ENCODE peak calls at places on chromosomes 12 and 14, in eight cellular contexts. One of them, this sample, is unnamed.

GRCh38 chr14:78519863-78520262 is 349.7 kb downstream of the NRXN3 start:
- DNase-seq in fibroblast of lung: peak; percentile 6
- DNase-seq in neural progenitor cell: peak; percentile 78
- DNase-seq in kidney: no peak
- DNase-seq in MM.1S: no peak
- DNase-seq in neuronal stem cell: peak; percentile 72
- DNase-seq in PC-3: peak; percentile 26
- DNase-seq in adipocyte: peak; percentile 21
- DNase-seq in this sample: peak; percentile 24

GRCh38 chr12:64036414-64036813 is 185.7 kb downstream of the KICS2 start:
- DNase-seq in fibroblast of lung: no peak
- DNase-seq in neural progenitor cell: no peak
- DNase-seq in kidney: no peak
- DNase-seq in MM.1S: no peak
- DNase-seq in neuronal stem cell: no peak
- DNase-seq in PC-3: peak; percentile 36
- DNase-seq in adipocyte: no peak
- DNase-seq in this sample: no peak

GRCh38 chr14:64095620-64096019 is 198.6 kb downstream of the ESR2 start:
- DNase-seq in fibroblast of lung: peak; percentile 20
- DNase-seq in neural progenitor cell: no peak
- DNase-seq in kidney: no peak
- DNase-seq in MM.1S: no peak
- DNase-seq in neuronal stem cell: no peak
- DNase-seq in PC-3: no peak
- DNase-seq in adipocyte: peak; percentile 48
- DNase-seq in this sample: no peak

GRCh38 chr14:93725993-93726392 is 62.3 kb downstream of the PRIMA1 start:
- DNase-seq in fibroblast of lung: no peak
- DNase-seq in neural progenitor cell: no peak
- DNase-seq in kidney: no peak
- DNase-seq in MM.1S: no peak
- DNase-seq in neuronal stem cell: no peak
- DNase-seq in PC-3: no peak
- DNase-seq in adipocyte: no peak
- DNase-seq in this sample: no peak

GRCh38 chr12:55001198-55001827 is 16.8 kb upstream of the TESPA1 start:
- DNase-seq in fibroblast of lung: no peak
- DNase-seq in neural progenitor cell: no peak
- DNase-seq in kidney: no peak
- DNase-seq in MM.1S: no peak
- DNase-seq in neuronal stem cell: no peak
- DNase-seq in PC-3: no peak
- DNase-seq in adipocyte: no peak
- DNase-seq in this sample: no peak

GRCh38 chr12:1925125-1925963 is 6.9 kb upstream of the CACNA2D4 start:
- DNase-seq in fibroblast of lung: no peak
- DNase-seq in neural progenitor cell: no peak
- DNase-seq in kidney: no peak
- DNase-seq in MM.1S: no peak
- DNase-seq in neuronal stem cell: no peak
- DNase-seq in PC-3: no peak
- DNase-seq in adipocyte: no peak
- DNase-seq in this sample: peak; percentile 13

GRCh38 chr12:104011265-104011664 is 38.7 kb downstream of the GLT8D2 start:
- DNase-seq in fibroblast of lung: peak; percentile 90
- DNase-seq in neural progenitor cell: no peak
- DNase-seq in kidney: no peak
- DNase-seq in MM.1S: no peak
- DNase-seq in neuronal stem cell: no peak
- DNase-seq in PC-3: peak; percentile 92
- DNase-seq in adipocyte: peak; percentile 91
- DNase-seq in this sample: no peak

GRCh38 chr12:31868980-31869379 is 90.2 kb upstream of the RESF1 start:
- DNase-seq in fibroblast of lung: peak; percentile 45
- DNase-seq in neural progenitor cell: no peak
- DNase-seq in kidney: no peak
- DNase-seq in MM.1S: no peak
- DNase-seq in neuronal stem cell: no peak
- DNase-seq in PC-3: no peak
- DNase-seq in adipocyte: peak; percentile 9
- DNase-seq in this sample: no peak

GRCh38 chr14:70692210-70692609 is 50.5 kb downstream of the TTC9 start:
- DNase-seq in fibroblast of lung: no peak
- DNase-seq in neural progenitor cell: no peak
- DNase-seq in kidney: no peak
- DNase-seq in MM.1S: peak; percentile 67
- DNase-seq in neuronal stem cell: no peak
- DNase-seq in PC-3: no peak
- DNase-seq in adipocyte: no peak
- DNase-seq in this sample: no peak

GRCh38 chr12:75212072-75212471 is 2.4 kb upstream of the KCNC2 start:
- DNase-seq in fibroblast of lung: no peak
- DNase-seq in neural progenitor cell: no peak
- DNase-seq in kidney: no peak
- DNase-seq in MM.1S: no peak
- DNase-seq in neuronal stem cell: no peak
- DNase-seq in PC-3: no peak
- DNase-seq in adipocyte: no peak
- DNase-seq in this sample: no peak

GRCh38 chr14:93987376-93987775 is 9.7 kb upstream of the CCDC197 start:
- DNase-seq in fibroblast of lung: no peak
- DNase-seq in neural progenitor cell: no peak
- DNase-seq in kidney: no peak
- DNase-seq in MM.1S: no peak
- DNase-seq in neuronal stem cell: no peak
- DNase-seq in PC-3: no peak
- DNase-seq in adipocyte: no peak
- DNase-seq in this sample: no peak

GRCh38 chr14:96253140-96253539 is 2.9 kb upstream of the BDKRB1 start:
- DNase-seq in fibroblast of lung: peak; percentile 94
- DNase-seq in neural progenitor cell: no peak
- DNase-seq in kidney: no peak
- DNase-seq in MM.1S: no peak
- DNase-seq in neuronal stem cell: no peak
- DNase-seq in PC-3: peak; percentile 47
- DNase-seq in adipocyte: peak; percentile 92
- DNase-seq in this sample: no peak

GRCh38 chr14:104873380-104874055 is 8.4 kb downstream of the CEP170B start:
- DNase-seq in fibroblast of lung: no peak
- DNase-seq in neural progenitor cell: no peak
- DNase-seq in kidney: peak; percentile 71
- DNase-seq in MM.1S: no peak
- DNase-seq in neuronal stem cell: no peak
- DNase-seq in PC-3: no peak
- DNase-seq in adipocyte: no peak
- DNase-seq in this sample: no peak

GRCh38 chr14:32345311-32345771 is 16.2 kb downstream of the AKAP6 start:
- DNase-seq in fibroblast of lung: peak; percentile 52
- DNase-seq in neural progenitor cell: no peak
- DNase-seq in kidney: no peak
- DNase-seq in MM.1S: no peak
- DNase-seq in neuronal stem cell: no peak
- DNase-seq in PC-3: peak; percentile 2
- DNase-seq in adipocyte: peak; percentile 39
- DNase-seq in this sample: peak; percentile 23

GRCh38 chr12:11500222-11500860 is 105.0 kb upstream of the PRB2 start:
- DNase-seq in fibroblast of lung: peak; percentile 59
- DNase-seq in neural progenitor cell: peak; percentile 97
- DNase-seq in kidney: peak; percentile 94
- DNase-seq in MM.1S: peak; percentile 11
- DNase-seq in neuronal stem cell: peak; percentile 95
- DNase-seq in PC-3: peak; percentile 40
- DNase-seq in adipocyte: peak; percentile 90
- DNase-seq in this sample: peak; percentile 82

GRCh38 chr14:70907996-70908917 is 998 bp downstream of the PCNX1 start:
- DNase-seq in fibroblast of lung: peak; percentile 64
- DNase-seq in neural progenitor cell: peak; percentile 72
- DNase-seq in kidney: peak; percentile 87
- DNase-seq in MM.1S: peak; percentile 20
- DNase-seq in neuronal stem cell: no peak
- DNase-seq in PC-3: peak; percentile 59
- DNase-seq in adipocyte: peak; percentile 77
- DNase-seq in this sample: peak; percentile 71

GRCh38 chr12:110825530-110825929 is 21.3 kb upstream of the CCDC63 start:
- DNase-seq in fibroblast of lung: no peak
- DNase-seq in neural progenitor cell: no peak
- DNase-seq in kidney: no peak
- DNase-seq in MM.1S: no peak
- DNase-seq in neuronal stem cell: no peak
- DNase-seq in PC-3: no peak
- DNase-seq in adipocyte: no peak
- DNase-seq in this sample: no peak

GRCh38 chr14:68283378-68284123 is 464.0 kb downstream of the RAD51B start:
- DNase-seq in fibroblast of lung: no peak
- DNase-seq in neural progenitor cell: no peak
- DNase-seq in kidney: peak; percentile 80
- DNase-seq in MM.1S: no peak
- DNase-seq in neuronal stem cell: no peak
- DNase-seq in PC-3: no peak
- DNase-seq in adipocyte: no peak
- DNase-seq in this sample: no peak

GRCh38 chr14:95322646-95323045 is 2.9 kb upstream of the CLMN start:
- DNase-seq in fibroblast of lung: peak; percentile 8
- DNase-seq in neural progenitor cell: no peak
- DNase-seq in kidney: no peak
- DNase-seq in MM.1S: no peak
- DNase-seq in neuronal stem cell: no peak
- DNase-seq in PC-3: no peak
- DNase-seq in adipocyte: peak; percentile 73
- DNase-seq in this sample: no peak

GRCh38 chr14:38964630-38965029 is 138.4 kb downstream of the SEC23A start:
- DNase-seq in fibroblast of lung: no peak
- DNase-seq in neural progenitor cell: peak; percentile 7
- DNase-seq in kidney: no peak
- DNase-seq in MM.1S: no peak
- DNase-seq in neuronal stem cell: no peak
- DNase-seq in PC-3: peak; percentile 63
- DNase-seq in adipocyte: peak; percentile 43
- DNase-seq in this sample: no peak

DNA sequence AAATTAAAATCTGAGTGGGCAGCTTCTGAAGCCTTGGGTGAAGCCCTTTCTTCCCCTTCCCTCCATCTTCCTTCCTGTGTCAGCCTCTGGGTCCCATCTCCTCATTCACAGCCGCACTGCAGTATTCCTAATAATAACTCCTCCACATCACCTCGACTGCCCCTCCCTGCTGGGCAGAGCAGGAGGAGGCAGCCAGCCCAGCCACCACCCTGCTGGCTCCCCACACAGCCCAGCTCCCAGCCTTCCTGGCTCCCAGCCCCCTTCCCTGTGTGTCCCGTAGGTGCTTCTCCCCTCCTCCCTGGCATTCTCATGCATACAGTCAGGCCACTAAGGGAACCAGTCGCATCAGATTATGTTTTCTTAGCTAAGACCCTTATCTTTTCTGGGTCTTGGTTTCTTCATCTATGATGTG is 3.7 kb downstream of the IFFO1 start:
- DNase-seq in fibroblast of lung: no peak
- DNase-seq in neural progenitor cell: no peak
- DNase-seq in kidney: no peak
- DNase-seq in MM.1S: no peak
- DNase-seq in neuronal stem cell: no peak
- DNase-seq in PC-3: no peak
- DNase-seq in adipocyte: peak; percentile 57
- DNase-seq in this sample: no peak
- H3K9ac ChIP-seq in fibroblast of lung: peak overlapping the region; percentile 65
- H3K9ac ChIP-seq in neural progenitor cell: no peak overlapping the region
- H3K9ac ChIP-seq in kidney: peak overlapping the region; percentile 11
- H3K9ac ChIP-seq in MM.1S: no peak overlapping the region
- H3K9ac ChIP-seq in neuronal stem cell: no peak overlapping the region
- H3K9ac ChIP-seq in PC-3: no peak overlapping the region
- H3K9ac ChIP-seq in adipocyte: peak overlapping the region; percentile 80
- H3K9ac ChIP-seq in this sample: peak overlapping the region; percentile 48

GRCh38 chr14:35866595-35867279 is 40.6 kb downstream of the BRMS1L start:
- DNase-seq in fibroblast of lung: no peak
- DNase-seq in neural progenitor cell: no peak
- DNase-seq in kidney: no peak
- DNase-seq in MM.1S: no peak
- DNase-seq in neuronal stem cell: no peak
- DNase-seq in PC-3: no peak
- DNase-seq in adipocyte: no peak
- DNase-seq in this sample: no peak
- H3K36me3 ChIP-seq in fibroblast of lung: no peaks in the 10 kb centered on the region
- H3K36me3 ChIP-seq in neural progenitor cell: peaks cover 24% of the 10 kb centered on the region
- H3K36me3 ChIP-seq in kidney: no peaks in the 10 kb centered on the region
- H3K36me3 ChIP-seq in MM.1S: no peaks in the 10 kb centered on the region
- H3K36me3 ChIP-seq in neuronal stem cell: peaks cover 8% of the 10 kb centered on the region
- H3K36me3 ChIP-seq in PC-3: no peaks in the 10 kb centered on the region
- H3K36me3 ChIP-seq in adipocyte: peaks cover 29% of the 10 kb centered on the region
- H3K36me3 ChIP-seq in this sample: no peaks in the 10 kb centered on the region

DNA sequence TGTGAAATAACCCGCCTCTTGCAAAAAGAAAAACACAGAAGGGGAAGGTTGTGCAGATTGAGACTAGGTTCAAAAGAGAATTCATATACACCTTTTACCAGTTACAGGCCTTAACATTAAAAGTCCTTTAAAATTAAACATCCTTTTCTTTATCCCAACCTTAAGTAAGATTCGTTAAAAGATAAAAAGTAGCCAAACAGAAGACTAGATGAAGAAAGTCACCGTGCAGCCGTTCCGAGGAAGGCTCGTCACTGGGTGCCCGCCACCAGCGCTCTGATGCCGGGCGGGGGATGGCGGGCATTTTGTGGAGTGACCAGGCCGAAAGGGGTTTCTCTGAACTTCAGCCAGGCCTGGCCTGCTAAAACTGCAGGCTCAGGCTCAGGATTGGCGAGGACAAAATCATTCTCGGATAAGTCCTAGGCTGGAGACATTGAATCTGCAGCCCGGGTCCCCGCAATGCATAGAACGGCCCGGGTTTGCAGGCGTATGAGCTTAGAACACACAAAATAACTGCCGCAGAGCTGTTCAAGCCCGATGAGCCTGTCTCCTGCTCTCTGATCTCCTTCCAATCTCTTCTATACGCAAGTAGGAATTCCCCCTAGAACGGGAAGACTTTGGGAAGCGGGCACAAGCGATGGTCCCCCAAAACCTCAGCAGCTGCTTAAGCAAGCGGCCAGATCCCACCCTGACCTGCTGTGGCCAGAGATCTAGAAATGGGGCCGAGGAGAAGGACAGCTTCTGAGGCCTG is 1.3 kb downstream of the TBX5 start:
- DNase-seq in fibroblast of lung: peak; percentile 49
- DNase-seq in neural progenitor cell: no peak
- DNase-seq in kidney: no peak
- DNase-seq in MM.1S: no peak
- DNase-seq in neuronal stem cell: peak; percentile 52
- DNase-seq in PC-3: no peak
- DNase-seq in adipocyte: no peak
- DNase-seq in this sample: no peak
- H3K9ac ChIP-seq in fibroblast of lung: peak overlapping the region; percentile 73
- H3K9ac ChIP-seq in neural progenitor cell: no peak overlapping the region
- H3K9ac ChIP-seq in kidney: no peak overlapping the region
- H3K9ac ChIP-seq in MM.1S: no peak overlapping the region
- H3K9ac ChIP-seq in neuronal stem cell: no peak overlapping the region
- H3K9ac ChIP-seq in PC-3: no peak overlapping the region
- H3K9ac ChIP-seq in adipocyte: peak overlapping the region; percentile 89
- H3K9ac ChIP-seq in this sample: no peak overlapping the region

GRCh38 chr12:70332236-70332635 is 33.9 kb upstream of the KCNMB4 start:
- DNase-seq in fibroblast of lung: no peak
- DNase-seq in neural progenitor cell: no peak
- DNase-seq in kidney: no peak
- DNase-seq in MM.1S: no peak
- DNase-seq in neuronal stem cell: no peak
- DNase-seq in PC-3: no peak
- DNase-seq in adipocyte: no peak
- DNase-seq in this sample: no peak

GRCh38 chr12:70327541-70327940 is 38.5 kb upstream of the KCNMB4 start:
- DNase-seq in fibroblast of lung: no peak
- DNase-seq in neural progenitor cell: no peak
- DNase-seq in kidney: no peak
- DNase-seq in MM.1S: no peak
- DNase-seq in neuronal stem cell: no peak
- DNase-seq in PC-3: no peak
- DNase-seq in adipocyte: no peak
- DNase-seq in this sample: no peak
- H3K36me3 ChIP-seq in fibroblast of lung: no peaks in the 10 kb centered on the region
- H3K36me3 ChIP-seq in neural progenitor cell: peaks cover 3% of the 10 kb centered on the region
- H3K36me3 ChIP-seq in kidney: no peaks in the 10 kb centered on the region
- H3K36me3 ChIP-seq in MM.1S: no peaks in the 10 kb centered on the region
- H3K36me3 ChIP-seq in neuronal stem cell: no peaks in the 10 kb centered on the region
- H3K36me3 ChIP-seq in PC-3: peaks cover 10% of the 10 kb centered on the region
- H3K36me3 ChIP-seq in adipocyte: peaks cover 29% of the 10 kb centered on the region
- H3K36me3 ChIP-seq in this sample: no peaks in the 10 kb centered on the region

This sample was measured in colonic mucosa.